ENCODE peak calls at places on chromosomes 1 and 21, in eight cellular contexts. One of them, this sample, is unnamed. For H3K27me3, the result is how much of the 10 kb centered on the place peaks cover.

GRCh38 chr1:238252033-238252802 is 361.5 kb upstream of the ZP4 start:
- DNase-seq in tibial artery: no peak
- DNase-seq in endothelial cell of umbilical vein: no peak
- DNase-seq in mesendoderm: peak
- DNase-seq in BJ: no peak
- DNase-seq in dorsolateral prefrontal cortex: peak
- DNase-seq in CD8-positive, alpha-beta memory T cell: no peak
- DNase-seq in pancreas: peak
- DNase-seq in this sample: peak

GRCh38 chr1:156894711-156895407 is 1.3 kb downstream of the PEAR1 start:
- DNase-seq in tibial artery: peak
- DNase-seq in endothelial cell of umbilical vein: peak
- DNase-seq in mesendoderm: no peak
- DNase-seq in BJ: no peak
- DNase-seq in dorsolateral prefrontal cortex: no peak
- DNase-seq in CD8-positive, alpha-beta memory T cell: peak
- DNase-seq in pancreas: peak
- DNase-seq in this sample: no peak

GRCh38 chr1:19445417-19446342 is 39.7 kb downstream of the CAPZB start:
- DNase-seq in tibial artery: no peak
- DNase-seq in endothelial cell of umbilical vein: peak
- DNase-seq in mesendoderm: peak
- DNase-seq in BJ: no peak
- DNase-seq in dorsolateral prefrontal cortex: no peak
- DNase-seq in CD8-positive, alpha-beta memory T cell: no peak
- DNase-seq in pancreas: no peak
- DNase-seq in this sample: no peak

GRCh38 chr1:18856435-18856834 is 3.0 kb downstream of the TAS1R2 start:
- DNase-seq in tibial artery: no peak
- DNase-seq in endothelial cell of umbilical vein: no peak
- DNase-seq in mesendoderm: no peak
- DNase-seq in BJ: no peak
- DNase-seq in dorsolateral prefrontal cortex: no peak
- DNase-seq in CD8-positive, alpha-beta memory T cell: no peak
- DNase-seq in pancreas: no peak
- DNase-seq in this sample: no peak

GRCh38 chr1:168202941-168203654 is 22.7 kb upstream of the SFT2D2 start:
- DNase-seq in tibial artery: peak
- DNase-seq in endothelial cell of umbilical vein: no peak
- DNase-seq in mesendoderm: peak
- DNase-seq in BJ: peak
- DNase-seq in dorsolateral prefrontal cortex: no peak
- DNase-seq in CD8-positive, alpha-beta memory T cell: no peak
- DNase-seq in pancreas: no peak
- DNase-seq in this sample: no peak

GRCh38 chr1:172909606-172910326 is 141.0 kb downstream of the TNFSF18 start:
- DNase-seq in tibial artery: no peak
- DNase-seq in endothelial cell of umbilical vein: peak
- DNase-seq in mesendoderm: peak
- DNase-seq in BJ: peak
- DNase-seq in dorsolateral prefrontal cortex: no peak
- DNase-seq in CD8-positive, alpha-beta memory T cell: no peak
- DNase-seq in pancreas: no peak
- DNase-seq in this sample: peak

GRCh38 chr1:246769306-246769705 is 45.1 kb downstream of the SCCPDH start:
- DNase-seq in tibial artery: peak
- DNase-seq in endothelial cell of umbilical vein: no peak
- DNase-seq in mesendoderm: no peak
- DNase-seq in BJ: peak
- DNase-seq in dorsolateral prefrontal cortex: no peak
- DNase-seq in CD8-positive, alpha-beta memory T cell: no peak
- DNase-seq in pancreas: no peak
- DNase-seq in this sample: no peak

GRCh38 chr1:5990913-5991783 is 1.1 kb downstream of the NPHP4 start:
- DNase-seq in tibial artery: no peak
- DNase-seq in endothelial cell of umbilical vein: peak
- DNase-seq in mesendoderm: peak
- DNase-seq in BJ: no peak
- DNase-seq in dorsolateral prefrontal cortex: no peak
- DNase-seq in CD8-positive, alpha-beta memory T cell: peak
- DNase-seq in pancreas: peak
- DNase-seq in this sample: no peak

GRCh38 chr1:202014915-202015676 is 4.7 kb downstream of the ELF3 start:
- DNase-seq in tibial artery: no peak
- DNase-seq in endothelial cell of umbilical vein: no peak
- DNase-seq in mesendoderm: no peak
- DNase-seq in BJ: no peak
- DNase-seq in dorsolateral prefrontal cortex: no peak
- DNase-seq in CD8-positive, alpha-beta memory T cell: no peak
- DNase-seq in pancreas: peak
- DNase-seq in this sample: no peak

GRCh38 chr21:42041246-42041645 is 29.9 kb upstream of the UMODL1 start:
- DNase-seq in tibial artery: no peak
- DNase-seq in endothelial cell of umbilical vein: no peak
- DNase-seq in mesendoderm: no peak
- DNase-seq in BJ: no peak
- DNase-seq in dorsolateral prefrontal cortex: no peak
- DNase-seq in CD8-positive, alpha-beta memory T cell: peak
- DNase-seq in pancreas: peak
- DNase-seq in this sample: no peak

GRCh38 chr1:204145033-204145504 is 6.8 kb downstream of the ETNK2 start:
- DNase-seq in tibial artery: no peak
- DNase-seq in endothelial cell of umbilical vein: no peak
- DNase-seq in mesendoderm: no peak
- DNase-seq in BJ: no peak
- DNase-seq in dorsolateral prefrontal cortex: no peak
- DNase-seq in CD8-positive, alpha-beta memory T cell: no peak
- DNase-seq in pancreas: no peak
- DNase-seq in this sample: no peak

GRCh38 chr1:19644761-19645543 is 841 bp downstream of the NBL1 start:
- DNase-seq in tibial artery: no peak
- DNase-seq in endothelial cell of umbilical vein: peak
- DNase-seq in mesendoderm: no peak
- DNase-seq in BJ: no peak
- DNase-seq in dorsolateral prefrontal cortex: no peak
- DNase-seq in CD8-positive, alpha-beta memory T cell: peak
- DNase-seq in pancreas: peak
- DNase-seq in this sample: no peak

GRCh38 chr1:115748396-115749130 is 20.0 kb downstream of the CASQ2 start:
- DNase-seq in tibial artery: no peak
- DNase-seq in endothelial cell of umbilical vein: no peak
- DNase-seq in mesendoderm: peak
- DNase-seq in BJ: no peak
- DNase-seq in dorsolateral prefrontal cortex: no peak
- DNase-seq in CD8-positive, alpha-beta memory T cell: no peak
- DNase-seq in pancreas: no peak
- DNase-seq in this sample: peak

GRCh38 chr1:52357397-52357796 is 8.6 kb downstream of the CC2D1B start:
- DNase-seq in tibial artery: no peak
- DNase-seq in endothelial cell of umbilical vein: no peak
- DNase-seq in mesendoderm: no peak
- DNase-seq in BJ: no peak
- DNase-seq in dorsolateral prefrontal cortex: no peak
- DNase-seq in CD8-positive, alpha-beta memory T cell: no peak
- DNase-seq in pancreas: no peak
- DNase-seq in this sample: no peak

GRCh38 chr21:17585875-17586450 is 26.7 kb downstream of the BTG3 start:
- DNase-seq in tibial artery: no peak
- DNase-seq in endothelial cell of umbilical vein: peak
- DNase-seq in mesendoderm: peak
- DNase-seq in BJ: no peak
- DNase-seq in dorsolateral prefrontal cortex: no peak
- DNase-seq in CD8-positive, alpha-beta memory T cell: no peak
- DNase-seq in pancreas: no peak
- DNase-seq in this sample: peak

GRCh38 chr1:150535511-150536281 is 13.5 kb upstream of the ADAMTSL4 start:
- DNase-seq in tibial artery: no peak
- DNase-seq in endothelial cell of umbilical vein: no peak
- DNase-seq in mesendoderm: peak
- DNase-seq in BJ: peak
- DNase-seq in dorsolateral prefrontal cortex: no peak
- DNase-seq in CD8-positive, alpha-beta memory T cell: no peak
- DNase-seq in pancreas: no peak
- DNase-seq in this sample: no peak

GRCh38 chr1:94039514-94039870 is 81.5 kb downstream of the ABCA4 start:
- DNase-seq in tibial artery: peak
- DNase-seq in endothelial cell of umbilical vein: peak
- DNase-seq in mesendoderm: peak
- DNase-seq in BJ: no peak
- DNase-seq in dorsolateral prefrontal cortex: peak
- DNase-seq in CD8-positive, alpha-beta memory T cell: peak
- DNase-seq in pancreas: peak
- DNase-seq in this sample: no peak

GRCh38 chr1:31755850-31756492 is 8.2 kb downstream of the ADGRB2 start:
- DNase-seq in tibial artery: no peak
- DNase-seq in endothelial cell of umbilical vein: no peak
- DNase-seq in mesendoderm: no peak
- DNase-seq in BJ: no peak
- DNase-seq in dorsolateral prefrontal cortex: no peak
- DNase-seq in CD8-positive, alpha-beta memory T cell: no peak
- DNase-seq in pancreas: no peak
- DNase-seq in this sample: no peak

GRCh38 chr1:61047061-61047460 is 35.3 kb upstream of the NFIA start:
- DNase-seq in tibial artery: no peak
- DNase-seq in endothelial cell of umbilical vein: no peak
- DNase-seq in mesendoderm: no peak
- DNase-seq in BJ: no peak
- DNase-seq in dorsolateral prefrontal cortex: no peak
- DNase-seq in CD8-positive, alpha-beta memory T cell: no peak
- DNase-seq in pancreas: no peak
- DNase-seq in this sample: no peak

GRCh38 chr1:86504895-86505625 is 36.3 kb downstream of the CLCA1 start:
- DNase-seq in tibial artery: no peak
- DNase-seq in endothelial cell of umbilical vein: no peak
- DNase-seq in mesendoderm: peak
- DNase-seq in BJ: no peak
- DNase-seq in dorsolateral prefrontal cortex: no peak
- DNase-seq in CD8-positive, alpha-beta memory T cell: no peak
- DNase-seq in pancreas: no peak
- DNase-seq in this sample: no peak

DNA sequence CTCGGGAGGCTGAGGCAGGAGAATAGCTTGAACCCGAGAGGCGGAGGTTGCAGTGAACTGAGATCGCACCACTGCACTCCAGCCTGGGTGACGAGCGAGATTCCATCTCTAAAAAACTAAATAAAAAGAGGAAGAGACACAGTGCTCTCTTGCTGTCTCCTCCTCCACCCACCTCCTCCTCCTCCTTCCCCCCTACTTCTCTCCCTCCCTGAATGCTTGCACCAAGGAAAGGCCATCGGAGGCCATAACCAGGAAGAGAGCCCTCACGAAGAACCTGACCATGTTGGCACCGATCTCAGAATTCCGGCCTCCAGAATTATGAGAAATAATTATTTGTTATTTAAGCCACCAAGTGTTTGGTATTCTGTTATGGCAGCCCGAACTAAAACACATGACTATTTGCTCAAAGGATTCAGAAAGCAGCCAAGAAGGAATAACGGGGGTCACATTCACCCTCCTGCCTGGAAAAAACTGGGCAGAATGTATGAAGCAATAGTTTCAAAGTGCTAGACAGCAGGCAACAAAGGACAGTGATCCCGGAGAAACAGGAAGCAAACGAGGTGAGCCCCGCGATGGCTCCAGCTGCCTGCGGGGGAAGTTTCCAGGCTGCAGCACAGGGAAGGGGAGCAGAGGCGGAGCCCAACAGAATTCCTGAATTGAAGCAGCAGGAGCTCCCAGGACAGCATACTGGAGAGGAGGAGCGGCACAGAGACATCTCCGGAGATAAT is 35.8 kb downstream of the LDLRAD1 start:
- DNase-seq in tibial artery: no peak
- DNase-seq in endothelial cell of umbilical vein: peak
- DNase-seq in mesendoderm: peak
- DNase-seq in BJ: peak
- DNase-seq in dorsolateral prefrontal cortex: no peak
- DNase-seq in CD8-positive, alpha-beta memory T cell: no peak
- DNase-seq in pancreas: peak
- DNase-seq in this sample: no peak
- H3K4me3 ChIP-seq in tibial artery: peak
- H3K4me3 ChIP-seq in endothelial cell of umbilical vein: peak
- H3K4me3 ChIP-seq in mesendoderm: no peak
- H3K4me3 ChIP-seq in BJ: peak
- H3K4me3 ChIP-seq in dorsolateral prefrontal cortex: peak
- H3K4me3 ChIP-seq in CD8-positive, alpha-beta memory T cell: no peak
- H3K4me3 ChIP-seq in pancreas: no peak
- H3K4me3 ChIP-seq in this sample: peak

DNA sequence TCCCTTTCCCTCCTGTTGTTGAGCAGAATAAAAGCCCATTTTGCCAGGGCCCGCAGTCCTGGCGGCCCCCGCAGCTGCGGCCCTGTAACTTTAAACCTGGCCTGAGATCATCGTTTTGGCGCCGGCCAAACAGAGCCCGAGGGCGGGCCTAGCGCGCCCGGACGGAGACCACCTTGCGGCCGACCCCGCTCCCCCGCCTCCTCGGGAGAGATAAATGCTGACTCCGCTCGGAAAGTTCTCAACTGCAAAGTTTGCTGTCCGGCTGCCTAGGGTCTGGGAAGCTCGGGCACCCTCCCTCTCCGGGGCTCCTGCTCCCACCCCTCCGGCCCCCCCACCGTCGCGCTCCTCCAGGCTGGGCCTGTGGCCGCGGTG is at the start of gene PDPN:
- DNase-seq in tibial artery: peak
- DNase-seq in endothelial cell of umbilical vein: no peak
- DNase-seq in mesendoderm: peak
- DNase-seq in BJ: no peak
- DNase-seq in dorsolateral prefrontal cortex: no peak
- DNase-seq in CD8-positive, alpha-beta memory T cell: no peak
- DNase-seq in pancreas: no peak
- DNase-seq in this sample: no peak
- H3K27me3 ChIP-seq in tibial artery: half or more
- H3K27me3 ChIP-seq in endothelial cell of umbilical vein: under half
- H3K27me3 ChIP-seq in mesendoderm: under half
- H3K27me3 ChIP-seq in BJ: under half
- H3K27me3 ChIP-seq in dorsolateral prefrontal cortex: under half
- H3K27me3 ChIP-seq in CD8-positive, alpha-beta memory T cell: under half
- H3K27me3 ChIP-seq in pancreas: under half
- H3K27me3 ChIP-seq in this sample: under half

GRCh38 chr1:117754061-117754969 is 148.5 kb downstream of the TENT5C start:
- DNase-seq in tibial artery: peak
- DNase-seq in endothelial cell of umbilical vein: peak
- DNase-seq in mesendoderm: peak
- DNase-seq in BJ: peak
- DNase-seq in dorsolateral prefrontal cortex: peak
- DNase-seq in CD8-positive, alpha-beta memory T cell: peak
- DNase-seq in pancreas: no peak
- DNase-seq in this sample: peak
- H3K4me3 ChIP-seq in tibial artery: peak
- H3K4me3 ChIP-seq in endothelial cell of umbilical vein: no peak
- H3K4me3 ChIP-seq in mesendoderm: no peak
- H3K4me3 ChIP-seq in BJ: no peak
- H3K4me3 ChIP-seq in dorsolateral prefrontal cortex: peak
- H3K4me3 ChIP-seq in CD8-positive, alpha-beta memory T cell: no peak
- H3K4me3 ChIP-seq in pancreas: no peak
- H3K4me3 ChIP-seq in this sample: no peak

DNA sequence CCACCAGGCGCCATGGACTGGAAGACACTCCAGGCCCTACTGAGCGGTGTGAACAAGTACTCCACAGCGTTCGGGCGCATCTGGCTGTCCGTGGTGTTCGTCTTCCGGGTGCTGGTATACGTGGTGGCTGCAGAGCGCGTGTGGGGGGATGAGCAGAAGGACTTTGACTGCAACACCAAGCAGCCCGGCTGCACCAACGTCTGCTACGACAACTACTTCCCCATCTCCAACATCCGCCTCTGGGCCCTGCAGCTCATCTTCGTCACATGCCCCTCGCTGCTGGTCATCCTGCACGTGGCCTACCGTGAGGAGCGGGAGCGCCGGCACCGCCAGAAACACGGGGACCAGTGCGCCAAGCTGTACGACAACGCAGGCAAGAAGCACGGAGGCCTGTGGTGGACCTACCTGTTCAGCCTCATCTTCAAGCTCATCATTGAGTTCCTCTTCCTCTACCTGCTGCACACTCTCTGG is 3.8 kb downstream of the GJB3 start:
- DNase-seq in tibial artery: no peak
- DNase-seq in endothelial cell of umbilical vein: no peak
- DNase-seq in mesendoderm: no peak
- DNase-seq in BJ: no peak
- DNase-seq in dorsolateral prefrontal cortex: no peak
- DNase-seq in CD8-positive, alpha-beta memory T cell: no peak
- DNase-seq in pancreas: no peak
- DNase-seq in this sample: no peak
- H3K27me3 ChIP-seq in tibial artery: under half
- H3K27me3 ChIP-seq in endothelial cell of umbilical vein: under half
- H3K27me3 ChIP-seq in mesendoderm: under half
- H3K27me3 ChIP-seq in BJ: under half
- H3K27me3 ChIP-seq in dorsolateral prefrontal cortex: under half
- H3K27me3 ChIP-seq in CD8-positive, alpha-beta memory T cell: under half
- H3K27me3 ChIP-seq in pancreas: under half
- H3K27me3 ChIP-seq in this sample: under half

This sample was measured in kidney epithelial cell.